ENCODE peak calls at places on chromosomes 3 and 15, in six cellular contexts. V is PC-9, G is GM23338, R is esophagus squamous epithelium, H is psoas muscle, Y is uterus. X is an unnamed sample.

GRCh38 chr3:102195198-102195948 is 239.4 kb upstream of the ZPLD1 start:
- DNase-seq in R (no peak), Y (no peak), V (peak; percentile 78), G (no peak), H (no peak), X (no peak)

GRCh38 chr3:48597408-48597800 is 2.3 kb upstream of the COL7A1 start:
- DNase-seq in V (no peak), H (no peak), Y (no peak), G (no peak), R (no peak), X (no peak)

GRCh38 chr3:152095472-152095871 is 173.3 kb upstream of the MBNL1 start:
- DNase-seq in Y (no peak), R (no peak), H (no peak), G (no peak), V (no peak), X (no peak)

GRCh38 chr3:101643009-101643844 is 33.7 kb downstream of the ZBTB11 start:
- DNase-seq in G (peak; percentile 33), R (no peak), H (no peak), Y (no peak), V (no peak), X (no peak)

GRCh38 chr3:176041812-176042211 is 1155.5 kb downstream of the TBL1XR1 start:
- DNase-seq in Y (no peak), V (no peak), H (no peak), R (no peak), G (no peak), X (no peak)

GRCh38 chr3:129228891-129229585 is 20.4 kb upstream of the COPG1 start:
- DNase-seq in G (peak; percentile 58), V (peak; percentile 42), R (no peak), H (no peak), Y (no peak), X (no peak)

GRCh38 chr3:43687499-43687811 is 3.3 kb upstream of the ABHD5 start:
- DNase-seq in Y (no peak), R (no peak), G (no peak), V (no peak), H (no peak), X (no peak)

GRCh38 chr15:101277038-101277822 is at the start of gene SELENOS:
- DNase-seq in R (peak; percentile 29), V (peak; percentile 91), H (peak; percentile 96), Y (peak; percentile 93), G (peak; percentile 96), X (peak; percentile 75)

GRCh38 chr3:32420138-32420981 is 28.7 kb downstream of the CMTM7 start:
- DNase-seq in H (no peak), R (no peak), Y (no peak), G (peak; percentile 73), V (peak; percentile 93), X (no peak)

GRCh38 chr3:157159037-157159761 is 748 bp downstream of the CCNL1 start:
- DNase-seq in G (peak; percentile 82), Y (peak; percentile 59), H (peak; percentile 85), V (peak; percentile 62), R (no peak), X (peak; percentile 76)

GRCh38 chr15:64343841-64344240 is 12.1 kb downstream of the CSNK1G1 start:
- DNase-seq in G (no peak), V (no peak), H (no peak), R (no peak), Y (no peak), X (no peak)

GRCh38 chr3:126136428-126137220 is 43.8 kb downstream of the ALDH1L1 start:
- DNase-seq in Y (peak; percentile 5), G (no peak), H (peak; percentile 40), V (no peak), R (no peak), X (no peak)

GRCh38 chr15:25436707-25437106 is 2.1 kb downstream of the UBE3A start:
- DNase-seq in H (no peak), Y (no peak), G (no peak), V (no peak), R (no peak), X (no peak)
- H3K4me1 ChIP-seq in H (peaks cover 52% of the 10 kb centered on the region), Y (no peaks in the 10 kb centered on the region), G (peaks cover 31% of the 10 kb centered on the region), V (peaks cover 18% of the 10 kb centered on the region), R (peaks cover 33% of the 10 kb centered on the region), X (peaks cover 12% of the 10 kb centered on the region)

GRCh38 chr3:195102609-195103467 is 168.1 kb downstream of the XXYLT1 start:
- DNase-seq in H (no peak), V (peak; percentile 62), R (no peak), G (no peak), Y (peak; percentile 47), X (no peak)

GRCh38 chr3:195099976-195100755 is 170.8 kb downstream of the XXYLT1 start:
- DNase-seq in R (no peak), V (no peak), Y (no peak), H (no peak), G (no peak), X (no peak)

GRCh38 chr3:195101927-195102608 is 168.9 kb downstream of the XXYLT1 start:
- DNase-seq in H (no peak), Y (no peak), R (no peak), V (no peak), G (no peak), X (no peak)

GRCh38 chr3:195098741-195099525 is 172.0 kb downstream of the XXYLT1 start:
- DNase-seq in G (no peak), R (no peak), Y (no peak), H (peak; percentile 26), V (no peak), X (no peak)

DNA sequence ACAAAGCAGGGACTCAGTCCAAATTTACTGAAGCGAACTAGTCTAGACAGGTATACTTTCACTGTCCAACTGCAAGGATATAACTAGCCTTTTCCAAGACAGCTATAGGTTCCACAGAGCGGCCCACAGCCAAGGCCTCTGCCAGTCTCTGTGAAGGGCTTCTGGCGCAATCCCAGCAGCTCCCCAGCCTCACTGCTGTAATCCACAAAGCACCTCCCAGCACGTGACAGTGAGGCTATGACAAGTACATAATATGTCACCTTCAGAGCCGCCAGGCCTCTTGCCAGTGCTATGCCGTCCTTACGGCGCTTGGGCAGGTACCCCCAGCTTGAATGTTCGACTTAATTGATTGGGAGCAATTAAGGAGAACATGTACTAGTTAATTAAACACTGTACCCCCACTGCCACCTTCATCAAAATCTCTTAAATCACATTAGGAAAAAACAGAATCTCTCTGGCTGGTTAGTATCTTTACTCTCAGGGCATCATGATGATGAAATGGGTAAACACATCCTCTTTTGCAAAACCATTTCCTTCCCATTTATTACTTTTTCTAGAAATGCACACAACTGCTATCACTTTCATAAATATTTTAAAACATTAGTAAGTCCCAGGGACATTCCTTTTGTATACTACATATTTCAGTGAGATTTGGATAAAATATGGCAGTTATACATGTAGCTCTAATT is 169.9 kb downstream of the XXYLT1 start:
- DNase-seq in G (no peak), R (no peak), H (no peak), V (no peak), Y (no peak), X (no peak)
- H3K4me1 ChIP-seq in G (peaks cover 6% of the 10 kb centered on the region), R (peaks cover 13% of the 10 kb centered on the region), H (peaks cover 7% of the 10 kb centered on the region), V (peaks cover 47% of the 10 kb centered on the region), Y (peaks cover 9% of the 10 kb centered on the region), X (no peaks in the 10 kb centered on the region)

DNA sequence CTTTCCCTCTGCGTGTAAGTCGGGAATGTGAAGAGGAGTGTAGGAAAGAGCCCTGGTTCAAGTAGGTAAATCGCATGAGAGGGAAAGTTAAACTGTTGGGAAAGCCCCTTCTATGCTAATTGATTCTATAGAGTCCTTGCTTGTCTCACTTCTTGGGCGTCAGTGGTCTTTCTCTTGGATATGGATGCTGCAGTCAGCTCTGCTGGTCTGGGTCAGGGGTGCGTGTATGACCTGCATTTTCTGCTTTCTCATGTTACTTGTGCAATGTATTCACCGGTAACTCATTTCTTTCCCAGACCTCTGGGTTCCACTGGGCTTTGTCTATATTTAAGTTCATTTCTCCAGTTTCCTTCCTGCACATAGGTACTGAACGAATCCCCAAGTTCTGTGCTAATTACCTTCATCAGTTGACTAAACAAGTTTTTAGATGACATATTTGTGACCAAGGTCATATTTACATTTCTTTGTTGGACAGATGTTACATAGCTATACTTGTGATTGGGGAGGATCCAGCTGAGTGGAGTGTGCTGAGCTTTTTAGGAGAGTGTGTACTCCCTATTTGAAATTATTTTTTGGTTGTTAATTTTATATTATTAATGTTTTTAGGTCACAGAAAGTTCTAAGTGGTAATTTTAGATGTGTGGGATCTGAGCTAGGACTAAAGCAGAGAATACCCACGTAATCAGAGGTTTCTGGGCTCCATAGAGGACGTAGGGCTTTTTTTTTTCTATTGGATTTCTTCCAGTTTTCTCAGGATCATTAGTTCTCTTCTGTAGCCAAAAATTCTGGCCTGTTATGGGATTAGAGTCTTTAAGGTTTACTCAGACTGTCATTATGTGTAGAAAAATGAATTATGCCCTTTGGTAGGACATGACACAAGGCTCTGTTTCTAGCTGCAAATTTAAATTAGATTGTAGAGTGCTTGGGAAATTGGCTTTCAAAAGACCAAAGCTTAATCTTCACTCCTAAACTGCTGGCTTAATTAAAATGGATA is 1.6 kb downstream of the SETD5 start:
- DNase-seq in V (no peak), G (peak; percentile 80), Y (no peak), H (no peak), R (no peak), X (peak; percentile 17)
- H3K4me1 ChIP-seq in V (peaks cover 66% of the 10 kb centered on the region), G (peaks cover 54% of the 10 kb centered on the region), Y (peaks cover 32% of the 10 kb centered on the region), H (peaks cover 64% of the 10 kb centered on the region), R (peaks cover 53% of the 10 kb centered on the region), X (peaks cover 31% of the 10 kb centered on the region)

GRCh38 chr15:38895326-38896282 is 331.0 kb upstream of the RASGRP1 start:
- DNase-seq in Y (no peak), V (no peak), H (no peak), G (no peak), R (no peak), X (no peak)

GRCh38 chr15:38894260-38894948 is 329.8 kb upstream of the RASGRP1 start:
- DNase-seq in H (no peak), Y (no peak), V (no peak), G (no peak), R (no peak), X (no peak)

GRCh38 chr15:38899300-38899699 is 334.7 kb upstream of the RASGRP1 start:
- DNase-seq in G (no peak), H (no peak), R (no peak), Y (no peak), V (no peak), X (no peak)

GRCh38 chr15:38893920-38894259 is 329.3 kb upstream of the RASGRP1 start:
- DNase-seq in R (no peak), Y (no peak), V (no peak), H (no peak), G (no peak), X (no peak)

DNA sequence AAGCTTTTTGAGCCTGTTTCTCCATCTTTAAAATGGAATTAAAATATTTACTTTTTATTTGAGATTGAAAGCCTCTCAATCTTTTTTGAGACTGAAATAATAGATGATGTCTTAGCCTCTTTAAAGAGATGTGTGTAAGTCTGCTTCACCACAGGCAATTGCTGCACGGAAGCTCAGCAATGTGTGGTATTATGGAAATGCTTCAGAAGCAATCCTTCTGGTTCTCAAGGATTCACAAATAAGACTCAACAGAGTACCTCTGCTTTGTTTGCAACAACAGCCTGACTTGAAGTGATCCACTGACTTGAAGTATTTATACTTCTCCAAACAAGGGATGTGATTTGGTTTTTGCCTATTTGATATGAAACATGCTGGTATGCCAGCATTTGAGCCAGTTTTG is 332.0 kb upstream of the RASGRP1 start:
- DNase-seq in G (no peak), R (no peak), V (no peak), Y (no peak), H (no peak), X (no peak)
- H3K4me1 ChIP-seq in G (no peaks in the 10 kb centered on the region), R (peaks cover 5% of the 10 kb centered on the region), V (peaks cover 14% of the 10 kb centered on the region), Y (no peaks in the 10 kb centered on the region), H (no peaks in the 10 kb centered on the region), X (no peaks in the 10 kb centered on the region)

GRCh38 chr15:68797589-68798377 is 22.9 kb downstream of the ANP32A start:
- DNase-seq in V (no peak), Y (no peak), H (no peak), R (no peak), G (no peak), X (no peak)
- H3K4me1 ChIP-seq in V (no peaks in the 10 kb centered on the region), Y (peaks cover 10% of the 10 kb centered on the region), H (peaks cover 59% of the 10 kb centered on the region), R (peaks cover 59% of the 10 kb centered on the region), G (peaks cover 55% of the 10 kb centered on the region), X (peaks cover 30% of the 10 kb centered on the region)

GRCh38 chr15:98676586-98677270 is 28.4 kb downstream of the IGF1R start:
- DNase-seq in R (no peak), Y (no peak), V (no peak), G (no peak), H (no peak), X (no peak)
- H3K4me1 ChIP-seq in R (peaks cover 14% of the 10 kb centered on the region), Y (peaks cover 8% of the 10 kb centered on the region), V (peaks cover 14% of the 10 kb centered on the region), G (peaks cover 58% of the 10 kb centered on the region), H (peaks cover 34% of the 10 kb centered on the region), X (no peaks in the 10 kb centered on the region)